ENCODE peak calls at places on chromosomes 4 and X, in ten cellular contexts. R, Q, O, N, C, V, W, U, L and H are unnamed samples.

GRCh38 chr4:119898211-119898610 is 168.4 kb downstream of the MAD2L1 start:
- DNase-seq in O (no peak), Q (no peak), R (no peak), N (no peak), U (no peak), L (no peak), W (no peak), C (no peak), V (no peak), H (no peak)

GRCh38 chrX:136742721-136743379 is 37.9 kb downstream of the ARHGEF6 start:
- DNase-seq in U (no peak), L (no peak), Q (no peak), V (no peak), C (no peak), R (no peak), N (no peak), O (peak; percentile 26), W (no peak), H (no peak)

GRCh38 chr4:9964884-9965283 is 56.4 kb downstream of the SLC2A9 start:
- DNase-seq in W (peak; percentile 36), R (no peak), V (peak; percentile 22), C (peak; percentile 23), L (no peak), N (no peak), Q (no peak), O (no peak), U (no peak), H (no peak)

GRCh38 chr4:145619639-145619996 is 433 bp downstream of the MMAA start:
- DNase-seq in V (peak; percentile 54), N (no peak), Q (no peak), R (peak; percentile 57), L (peak; percentile 52), O (no peak), C (peak; percentile 15), W (peak; percentile 47), U (peak; percentile 62), H (no peak)

GRCh38 chr4:76748649-76749048 is 149.3 kb downstream of the SOWAHB start:
- DNase-seq in C (no peak), R (no peak), U (peak; percentile 49), O (peak; percentile 38), L (no peak), V (peak; percentile 49), N (peak; percentile 51), W (peak; percentile 35), Q (no peak), H (no peak)

GRCh38 chr4:176286728-176287127 is 17.7 kb upstream of the ASB5 start:
- DNase-seq in V (no peak), N (no peak), W (no peak), C (no peak), Q (no peak), U (no peak), R (no peak), L (no peak), O (no peak), H (no peak)

GRCh38 chrX:110743679-110744340 is 51.8 kb downstream of the CHRDL1 start:
- DNase-seq in W (no peak), Q (no peak), L (no peak), U (peak; percentile 36), R (no peak), V (no peak), O (no peak), N (no peak), C (no peak), H (no peak)

GRCh38 chrX:150324035-150324728 is 38.9 kb upstream of the MAMLD1 start:
- DNase-seq in N (no peak), U (peak; percentile 94), L (no peak), O (peak; percentile 3), C (no peak), Q (no peak), R (no peak), V (peak; percentile 78), W (no peak), H (no peak)

GRCh38 chr4:61359301-61359700 is 159.2 kb downstream of the ADGRL3 start:
- DNase-seq in V (no peak), C (no peak), W (no peak), N (no peak), R (no peak), U (no peak), Q (no peak), L (no peak), O (no peak), H (no peak)

GRCh38 chrX:48509245-48509590 is 426 bp downstream of the PORCN start:
- DNase-seq in V (no peak), R (no peak), Q (no peak), N (peak; percentile 9), O (no peak), W (no peak), L (no peak), U (no peak), C (no peak), H (no peak)

GRCh38 chrX:154097003-154097596 is 417 bp downstream of the MECP2 start:
- DNase-seq in O (peak; percentile 92), L (peak; percentile 52), C (peak; percentile 33), W (peak; percentile 65), Q (peak; percentile 72), V (no peak), U (peak; percentile 57), N (peak; percentile 91), R (peak; percentile 85), H (peak; percentile 84)

GRCh38 chrX:55522577-55523254 is 33.1 kb upstream of the USP51 start:
- DNase-seq in L (no peak), W (no peak), O (no peak), U (no peak), N (no peak), V (no peak), R (no peak), Q (no peak), C (no peak), H (no peak)

GRCh38 chr4:6991771-6992557 is 51.2 kb upstream of the TADA2B start:
- DNase-seq in N (no peak), O (no peak), L (no peak), W (peak; percentile 39), U (peak; percentile 95), Q (no peak), R (no peak), V (peak; percentile 85), C (no peak), H (no peak)

GRCh38 chr4:119550857-119551532 is 77.6 kb downstream of the PDE5A start:
- DNase-seq in C (no peak), O (no peak), R (no peak), L (no peak), V (peak; percentile 23), N (peak; percentile 95), U (peak; percentile 76), Q (no peak), W (no peak), H (peak; percentile 10)

GRCh38 chr4:72977936-72978485 is 91.5 kb downstream of the COX18 start:
- DNase-seq in V (peak; percentile 41), Q (no peak), N (no peak), L (no peak), O (no peak), C (no peak), R (no peak), U (peak; percentile 82), W (no peak), H (no peak)

GRCh38 chr4:22532896-22533295 is 17.0 kb upstream of the ADGRA3 start:
- DNase-seq in V (peak; percentile 75), O (no peak), N (no peak), L (no peak), W (no peak), C (no peak), R (no peak), U (no peak), Q (no peak), H (no peak)
- TF ChIP-seq CTCF in V (no peak), O (no peak), N (no peak), L (no peak), W (no peak), C (no peak), R (no peak), U (no peak), Q (no peak), H (no peak)

DNA sequence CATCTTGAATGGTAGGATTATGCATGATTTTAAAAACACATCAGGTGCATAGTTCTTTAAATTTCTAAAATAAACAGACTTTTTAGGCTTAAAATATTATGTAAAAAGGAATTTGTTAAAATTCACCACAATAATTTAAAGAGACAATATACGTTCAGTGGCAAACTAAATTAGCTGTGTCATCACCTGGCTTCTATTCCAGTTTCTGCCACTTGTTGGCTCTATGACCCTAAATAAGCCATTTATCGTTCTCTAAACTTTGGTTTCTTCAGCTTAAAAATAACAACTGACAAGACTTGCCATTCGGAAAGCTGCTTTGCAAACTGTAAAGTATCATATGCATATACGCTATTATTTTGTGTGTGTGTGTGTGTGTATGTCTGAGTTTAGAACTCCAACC is 141.3 kb downstream of the MGST2 start:
- DNase-seq in V (no peak), O (no peak), C (no peak), W (no peak), R (no peak), U (no peak), N (no peak), L (no peak), Q (no peak), H (no peak)
- TF ChIP-seq CTCF in V (no peak), O (peak; percentile 13), C (no peak), W (no peak), R (no peak), U (no peak), N (no peak), L (no peak), Q (no peak), H (no peak)

GRCh38 chrX:40064055-40064597 is 33.6 kb downstream of the BCOR start:
- DNase-seq in Q (no peak), U (no peak), V (no peak), N (no peak), O (no peak), W (no peak), L (no peak), C (no peak), R (no peak), H (no peak)

GRCh38 chrX:40065291-40066046 is 32.3 kb downstream of the BCOR start:
- DNase-seq in C (no peak), V (no peak), O (no peak), L (no peak), N (no peak), Q (no peak), U (no peak), W (no peak), R (no peak), H (no peak)

GRCh38 chrX:40066700-40067099 is 31.1 kb downstream of the BCOR start:
- DNase-seq in C (no peak), U (no peak), V (no peak), N (no peak), Q (no peak), R (no peak), W (no peak), O (no peak), L (no peak), H (no peak)

GRCh38 chrX:40072246-40072645 is 25.5 kb downstream of the BCOR start:
- DNase-seq in R (no peak), U (no peak), O (no peak), Q (no peak), C (no peak), N (no peak), W (no peak), V (no peak), L (no peak), H (no peak)

GRCh38 chrX:40068048-40068447 is 29.7 kb downstream of the BCOR start:
- DNase-seq in C (no peak), U (no peak), R (no peak), N (no peak), W (no peak), O (no peak), V (peak; percentile 15), Q (no peak), L (no peak), H (no peak)
- TF ChIP-seq CTCF in C (no peak), U (no peak), R (no peak), N (no peak), W (no peak), O (no peak), V (no peak), Q (no peak), L (no peak), H (no peak)

GRCh38 chr4:52865305-52865704 is 3.2 kb downstream of the RASL11B start:
- DNase-seq in V (no peak), U (no peak), W (no peak), O (no peak), N (no peak), L (no peak), C (no peak), R (no peak), Q (no peak), H (no peak)
- TF ChIP-seq CTCF in V (no peak), U (no peak), W (no peak), O (no peak), N (no peak), L (no peak), C (no peak), R (no peak), Q (no peak), H (no peak)